ENCODE peak calls at places on chromosome 16, in six cellular contexts. H is sigmoid colon, F is ovary, L is GM12878, R is upper lobe of left lung, M is stomach. D is an unnamed sample.

GRCh38 chr16:31505483-31505882 is 2.7 kb downstream of the RUSF1 start:
- DNase-seq in F (no peak), M (no peak), R (no peak), H (no peak), L (peak), D (no peak)

GRCh38 chr16:49788505-49788904 is 67.4 kb downstream of the ZNF423 start:
- DNase-seq in L (no peak), F (peak), H (no peak), R (no peak), M (no peak), D (no peak)

GRCh38 chr16:49782405-49782804 is 73.5 kb downstream of the ZNF423 start:
- DNase-seq in H (no peak), L (no peak), F (no peak), M (no peak), R (no peak), D (no peak)

GRCh38 chr16:15993946-15994665 is 44.7 kb downstream of the ABCC1 start:
- DNase-seq in H (no peak), F (no peak), M (no peak), R (no peak), L (no peak), D (no peak)

GRCh38 chr16:31785126-31785525 is 88.5 kb upstream of the ZNF267 start:
- DNase-seq in H (no peak), F (no peak), R (no peak), M (no peak), L (no peak), D (no peak)

GRCh38 chr16:66273644-66274334 is 92.7 kb upstream of the CDH5 start:
- DNase-seq in H (no peak), F (no peak), R (no peak), L (no peak), M (no peak), D (no peak)

GRCh38 chr16:53773150-53773846 is 69.3 kb downstream of the FTO start:
- DNase-seq in L (peak), H (no peak), R (no peak), F (no peak), M (peak), D (no peak)

GRCh38 chr16:49493836-49494235 is 120.2 kb downstream of the C16orf78 start:
- DNase-seq in L (no peak), R (no peak), F (no peak), M (no peak), H (no peak), D (no peak)

GRCh38 chr16:50389900-50390896 is 21.4 kb upstream of the BRD7 start:
- DNase-seq in M (no peak), H (no peak), F (no peak), L (no peak), R (peak), D (no peak)

GRCh38 chr16:89564476-89565255 is 4.2 kb downstream of the RPL13 start:
- DNase-seq in R (no peak), M (no peak), H (no peak), L (no peak), F (no peak), D (no peak)

GRCh38 chr16:10536814-10537389 is 43.5 kb downstream of the EMP2 start:
- DNase-seq in M (no peak), L (peak), R (no peak), H (no peak), F (no peak), D (no peak)

GRCh38 chr16:8712589-8713361 is 38.4 kb downstream of the ABAT start:
- DNase-seq in L (no peak), H (no peak), F (no peak), M (no peak), R (peak), D (no peak)

GRCh38 chr16:72561-73537 is at the start of gene RHBDF1:
- DNase-seq in F (peak), R (peak), L (no peak), H (peak), M (peak), D (no peak)

GRCh38 chr16:2860826-2861567 is 3.0 kb upstream of the PRSS22 start:
- DNase-seq in L (no peak), H (no peak), F (no peak), M (no peak), R (no peak), D (no peak)

GRCh38 chr16:1631931-1632637 is 19.9 kb downstream of the CRAMP1 start:
- DNase-seq in H (no peak), R (no peak), F (no peak), L (no peak), M (peak), D (no peak)

GRCh38 chr16:85473326-85473725 is 139.8 kb upstream of the GSE1 start:
- DNase-seq in F (no peak), M (no peak), L (no peak), R (peak), H (no peak), D (no peak)

GRCh38 chr16:85475691-85476300 is 137.3 kb upstream of the GSE1 start:
- DNase-seq in M (no peak), F (no peak), L (no peak), R (peak), H (no peak), D (no peak)

GRCh38 chr16:85473909-85474640 is 139.0 kb upstream of the GSE1 start:
- DNase-seq in L (no peak), H (peak), R (peak), F (peak), M (no peak), D (no peak)

GRCh38 chr16:85475233-85475632 is 137.9 kb upstream of the GSE1 start:
- DNase-seq in H (no peak), L (no peak), F (no peak), R (peak), M (no peak), D (no peak)

DNA sequence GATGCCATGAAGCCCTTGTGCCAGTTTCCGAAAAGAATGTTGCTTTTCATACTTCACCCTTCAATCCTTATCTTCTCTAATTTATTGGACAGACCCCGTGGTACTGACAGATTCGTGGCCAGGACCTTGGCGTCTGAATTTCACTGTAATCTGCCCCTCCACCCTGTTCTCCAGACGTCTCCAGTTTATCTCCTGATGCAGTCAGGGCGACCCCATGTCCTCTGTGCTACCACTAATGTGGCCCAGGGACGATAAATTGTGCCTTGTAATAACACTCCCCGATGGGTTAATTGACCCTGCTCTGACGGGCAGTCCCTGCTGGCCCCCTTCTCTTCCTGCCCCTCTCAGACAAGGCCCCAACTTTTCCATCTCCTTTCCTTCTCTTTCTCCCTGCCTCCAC is 138.3 kb upstream of the GSE1 start:
- DNase-seq in H (no peak), L (no peak), M (no peak), F (no peak), R (no peak), D (no peak)
- TF ChIP-seq EP300 in H (no peak), L (no peak), M (no peak), F (no peak), R (no peak), D (no peak)

DNA sequence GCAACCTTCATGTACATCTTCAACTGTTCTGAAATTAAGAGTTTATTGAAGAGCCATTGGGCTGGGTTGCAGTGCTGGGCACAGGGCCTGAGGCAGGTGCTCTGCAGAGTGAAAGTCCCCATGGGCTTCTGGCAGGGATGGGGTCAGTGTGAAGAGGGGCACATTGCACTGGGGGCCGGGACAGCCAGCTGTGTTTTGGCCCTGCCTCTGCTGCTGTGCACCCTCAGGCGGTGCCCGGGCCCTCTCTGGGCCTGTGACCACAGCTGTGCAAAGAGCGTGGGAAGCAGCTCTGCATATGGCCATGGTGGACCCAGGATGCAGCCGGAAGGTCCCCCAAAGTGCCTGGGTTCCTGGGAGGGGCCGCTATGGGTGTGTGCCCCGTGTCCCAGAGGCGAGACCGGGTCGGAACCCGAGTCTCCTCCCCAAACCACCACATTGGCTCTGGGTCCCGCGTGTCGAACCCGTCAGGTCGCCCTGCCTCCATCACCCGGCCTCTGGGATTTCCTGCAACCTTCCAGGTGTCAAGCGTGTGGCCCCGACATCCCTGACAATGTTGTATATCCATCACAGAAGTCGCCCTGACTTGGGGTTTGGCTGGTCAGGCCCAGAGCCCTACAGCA is 38.2 kb upstream of the ZNF469 start:
- DNase-seq in H (no peak), M (no peak), L (no peak), F (no peak), R (peak), D (no peak)
- TF ChIP-seq EP300 in H (no peak), M (no peak), L (no peak), F (no peak), R (no peak), D (no peak)

DNA sequence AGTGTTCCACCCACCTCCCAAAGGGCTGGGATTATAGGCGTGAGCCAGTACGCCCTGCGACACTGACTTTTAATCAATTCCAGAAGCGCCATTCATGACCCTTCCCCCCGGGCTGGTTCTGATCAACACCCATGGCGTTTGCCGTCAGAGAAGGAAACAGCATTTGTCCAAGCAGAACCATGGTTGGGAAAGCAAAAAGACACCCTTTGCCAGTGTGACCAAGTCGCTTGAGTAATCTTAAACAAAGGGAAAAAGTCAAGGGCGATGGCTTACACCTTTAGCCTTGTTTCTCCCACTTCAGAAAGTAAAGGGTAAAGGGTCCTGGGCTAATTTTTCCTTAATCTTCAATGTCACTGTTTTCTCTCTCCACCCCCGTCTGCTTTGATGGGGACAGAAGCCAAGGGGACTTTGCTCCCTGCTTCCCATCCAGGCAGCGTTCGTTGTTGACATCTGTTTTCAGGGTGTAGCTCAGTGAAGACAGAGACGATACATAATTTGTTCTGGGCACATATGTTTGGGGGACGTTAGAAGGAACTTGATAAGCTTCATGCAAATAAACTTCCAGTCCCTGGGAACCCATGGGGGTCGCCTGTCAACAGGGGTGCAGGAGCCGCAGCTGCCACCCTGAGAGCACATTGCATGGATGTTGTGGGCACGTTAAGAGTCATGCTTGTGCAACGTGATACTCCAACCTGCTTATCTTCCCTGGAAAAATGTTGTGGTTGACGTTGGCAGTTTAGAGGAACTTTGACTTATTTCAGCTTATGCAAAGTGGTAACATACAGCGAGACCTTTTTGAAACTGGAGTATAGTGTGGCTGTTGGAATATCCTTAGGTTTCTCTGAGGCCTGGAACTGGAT is 50.6 kb upstream of the TANGO6 start:
- DNase-seq in M (peak), H (no peak), F (no peak), L (no peak), R (no peak), D (no peak)
- TF ChIP-seq EP300 in M (no peak), H (no peak), F (no peak), L (no peak), R (no peak), D (no peak)

GRCh38 chr16:12685806-12686205 is 117.9 kb downstream of the CPPED1 start:
- DNase-seq in H (no peak), L (no peak), M (no peak), F (no peak), R (no peak), D (no peak)
- TF ChIP-seq EP300 in H (no peak), L (no peak), M (no peak), F (no peak), R (no peak), D (no peak)

GRCh38 chr16:70395345-70395901 is 43.5 kb downstream of the ST3GAL2 start:
- DNase-seq in R (no peak), F (peak), M (peak), L (no peak), H (no peak), D (no peak)

GRCh38 chr16:70394853-70395252 is 44.0 kb downstream of the ST3GAL2 start:
- DNase-seq in L (no peak), R (no peak), F (no peak), H (no peak), M (no peak), D (no peak)

GRCh38 chr16:70399326-70399725 is 39.6 kb downstream of the ST3GAL2 start:
- DNase-seq in R (no peak), L (no peak), F (no peak), M (no peak), H (no peak), D (no peak)

GRCh38 chr16:70398177-70398743 is 40.6 kb downstream of the ST3GAL2 start:
- DNase-seq in L (no peak), H (no peak), M (no peak), F (no peak), R (peak), D (no peak)

DNA sequence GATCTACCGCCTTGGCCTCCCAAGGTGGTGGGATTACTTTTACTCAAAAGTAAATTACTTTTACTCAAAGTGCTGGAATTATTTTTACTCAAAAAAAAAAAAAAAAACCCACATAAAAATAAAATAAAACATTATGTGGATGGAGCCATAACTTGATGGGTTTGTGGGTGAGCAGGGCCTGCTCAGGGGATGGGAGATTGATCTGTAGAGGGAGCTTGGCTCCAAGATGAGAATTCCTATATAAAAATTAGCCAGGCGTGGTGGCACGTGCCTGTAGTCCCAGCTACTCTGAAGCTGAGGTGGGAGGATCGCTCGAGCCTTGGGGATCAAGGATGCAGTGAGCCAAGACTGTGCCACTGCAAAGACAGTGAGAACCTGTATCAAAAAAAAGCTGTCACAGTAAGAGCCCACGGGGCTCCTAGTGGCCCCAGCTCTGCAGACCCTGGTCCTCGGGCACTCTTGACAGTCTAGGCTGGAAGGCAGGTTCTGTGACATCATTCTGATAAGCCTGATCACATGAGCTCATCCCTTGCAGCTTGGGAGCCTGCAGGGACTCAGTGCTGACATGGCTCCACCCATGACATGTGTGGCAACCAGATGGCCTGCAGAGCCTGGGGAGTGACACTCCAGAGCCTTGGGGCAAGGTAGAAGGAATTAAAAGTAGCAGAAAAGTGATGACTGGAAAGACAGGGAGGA is 42.5 kb downstream of the ST3GAL2 start:
- DNase-seq in M (no peak), H (no peak), F (no peak), L (no peak), R (no peak), D (no peak)
- TF ChIP-seq EP300 in M (no peak), H (no peak), F (no peak), L (no peak), R (no peak), D (no peak)

GRCh38 chr16:64152010-64152767 is 969.7 kb downstream of the CDH11 start:
- DNase-seq in R (no peak), F (no peak), M (no peak), H (no peak), L (no peak), D (no peak)
- TF ChIP-seq EP300 in R (no peak), F (no peak), M (no peak), H (no peak), L (no peak), D (no peak)